ENCODE peak calls at places on chromosomes 4 and X, in seven cellular contexts. Z, R, A, N, P, V and B are unnamed samples.

GRCh38 chrX:22057667-22058066 is 25.5 kb downstream of the PHEX start:
- DNase-seq in Z (no peak), R (no peak), A (no peak), N (no peak), P (no peak), V (no peak), B (no peak)

GRCh38 chrX:102995316-102995715 is 58.2 kb downstream of the RAB40AL start:
- DNase-seq in Z (no peak), R (no peak), A (no peak), N (no peak), P (peak; percentile 14), V (no peak), B (no peak)

GRCh38 chrX:63930140-63930539 is 145.1 kb upstream of the ARHGEF9 start:
- DNase-seq in Z (no peak), R (no peak), A (peak; percentile 16), N (no peak), P (no peak), V (no peak), B (peak; percentile 33)

GRCh38 chrX:145405012-145405411 is 157.7 kb downstream of the SPANXN1 start:
- DNase-seq in Z (peak; percentile 28), R (no peak), A (peak; percentile 36), N (peak; percentile 17), P (peak; percentile 3), V (peak; percentile 56), B (peak; percentile 20)

GRCh38 chr4:117096886-117097285 is 11.5 kb upstream of the TRAM1L1 start:
- DNase-seq in Z (no peak), R (no peak), A (no peak), N (no peak), P (no peak), V (peak; percentile 44), B (peak; percentile 8)

GRCh38 chr4:1294424-1294823 is 4.7 kb downstream of the MAEA start:
- DNase-seq in Z (no peak), R (peak; percentile 67), A (no peak), N (no peak), P (no peak), V (no peak), B (peak; percentile 71)

GRCh38 chr4:159400782-159401712 is 298.2 kb downstream of the RAPGEF2 start:
- DNase-seq in Z (peak; percentile 26), R (no peak), A (no peak), N (no peak), P (no peak), V (no peak), B (no peak)

GRCh38 chr4:8664031-8664805 is 71.7 kb downstream of the CPZ start:
- DNase-seq in Z (no peak), R (no peak), A (no peak), N (no peak), P (no peak), V (no peak), B (peak; percentile 74)

GRCh38 chr4:70651864-70652506 is 14.3 kb downstream of the JCHAIN start:
- DNase-seq in Z (peak; percentile 52), R (no peak), A (peak; percentile 48), N (peak; percentile 62), P (peak; percentile 25), V (peak; percentile 45), B (peak; percentile 46)

GRCh38 chr4:186554485-186554884 is 882 bp downstream of the MTNR1A start:
- DNase-seq in Z (no peak), R (no peak), A (peak; percentile 60), N (no peak), P (peak; percentile 23), V (no peak), B (peak; percentile 68)

GRCh38 chr4:140103676-140104075 is 50.3 kb downstream of the MAML3 start:
- DNase-seq in Z (peak; percentile 80), R (no peak), A (peak; percentile 56), N (peak; percentile 18), P (peak; percentile 64), V (no peak), B (no peak)

GRCh38 chr4:145619639-145619996 is 433 bp downstream of the MMAA start:
- DNase-seq in Z (no peak), R (peak; percentile 85), A (peak; percentile 54), N (no peak), P (peak; percentile 62), V (no peak), B (no peak)

GRCh38 chrX:10174810-10175209 is 18.0 kb downstream of the CLCN4 start:
- DNase-seq in Z (no peak), R (no peak), A (no peak), N (no peak), P (peak; percentile 25), V (no peak), B (no peak)
- H3K4me3 ChIP-seq in Z (no peak overlapping the region), R (no peak overlapping the region), A (no peak overlapping the region), N (no peak overlapping the region), P (no peak overlapping the region), V (no peak overlapping the region), B (no peak overlapping the region)

GRCh38 chrX:129958814-129959492 is 23.5 kb upstream of the BCORL1 start:
- DNase-seq in Z (no peak), R (no peak), A (peak; percentile 19), N (no peak), P (no peak), V (no peak), B (no peak)
- H3K4me3 ChIP-seq in Z (no peak overlapping the region), R (no peak overlapping the region), A (no peak overlapping the region), N (no peak overlapping the region), P (no peak overlapping the region), V (no peak overlapping the region), B (no peak overlapping the region)

DNA sequence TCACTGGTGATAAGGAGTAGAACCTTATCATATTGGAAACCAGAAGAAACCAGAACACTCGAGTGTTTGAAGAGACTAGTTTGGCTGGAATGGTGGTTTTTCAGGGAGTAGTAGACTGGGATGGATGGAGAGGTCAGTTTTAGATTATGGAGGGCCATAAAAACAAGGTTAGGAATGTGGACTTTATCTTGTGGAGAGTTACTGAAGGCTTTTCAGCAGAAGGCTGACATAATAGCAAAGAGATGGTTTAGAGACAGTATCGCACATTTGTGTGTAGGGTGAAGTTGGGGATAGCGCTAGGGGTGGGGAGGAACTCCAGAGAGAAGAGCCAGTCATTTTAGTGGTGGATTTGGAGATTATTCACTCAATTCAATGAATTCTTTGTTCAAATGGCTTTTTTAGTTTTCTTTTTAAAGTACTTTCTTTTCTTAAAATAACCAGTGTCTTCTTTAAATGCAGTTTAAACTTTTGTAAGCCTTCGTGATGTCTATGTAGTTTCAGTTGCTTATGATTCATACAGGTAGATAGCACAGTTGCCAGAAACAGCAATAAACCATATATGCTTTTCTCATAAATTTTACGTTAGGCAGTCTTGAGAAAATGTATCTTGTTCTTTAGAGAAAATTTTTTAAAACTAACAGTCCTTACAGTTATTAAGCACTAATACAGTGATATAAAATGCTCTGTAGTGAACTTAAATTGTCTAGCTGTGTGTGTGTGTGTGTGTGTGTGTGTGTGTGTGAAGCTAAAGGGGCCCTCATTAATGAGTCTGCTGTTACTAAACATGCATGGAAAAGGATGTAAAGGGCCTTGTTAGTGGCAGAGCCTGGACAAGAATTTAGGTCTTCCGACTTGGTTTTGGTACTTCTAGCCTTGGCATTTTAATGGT is 3.8 kb downstream of the ARHGAP10 start:
- DNase-seq in Z (no peak), R (no peak), A (no peak), N (no peak), P (peak; percentile 40), V (peak; percentile 23), B (no peak)
- H3K4me3 ChIP-seq in Z (no peak overlapping the region), R (no peak overlapping the region), A (no peak overlapping the region), N (no peak overlapping the region), P (peak overlapping the region; percentile 94), V (peak overlapping the region; percentile 15), B (no peak overlapping the region)

GRCh38 chr4:38803833-38804653 is 548 bp downstream of the TLR1 start:
- DNase-seq in Z (no peak), R (no peak), A (no peak), N (peak; percentile 8), P (no peak), V (peak; percentile 68), B (no peak)

GRCh38 chr4:38802561-38803355 is 1.8 kb downstream of the TLR1 start:
- DNase-seq in Z (no peak), R (no peak), A (no peak), N (peak; percentile 80), P (no peak), V (no peak), B (no peak)

GRCh38 chr4:38804654-38805295 is at the start of gene TLR1:
- DNase-seq in Z (peak; percentile 74), R (no peak), A (peak; percentile 67), N (peak; percentile 72), P (peak; percentile 54), V (peak; percentile 78), B (no peak)

GRCh38 chr4:38800366-38800765 is 4.2 kb downstream of the TLR1 start:
- DNase-seq in Z (no peak), R (no peak), A (no peak), N (no peak), P (no peak), V (no peak), B (no peak)

GRCh38 chr4:38800956-38801450 is 3.6 kb downstream of the TLR1 start:
- DNase-seq in Z (no peak), R (no peak), A (peak; percentile 58), N (no peak), P (peak; percentile 25), V (no peak), B (no peak)
- H3K4me3 ChIP-seq in Z (no peak overlapping the region), R (no peak overlapping the region), A (no peak overlapping the region), N (no peak overlapping the region), P (no peak overlapping the region), V (no peak overlapping the region), B (no peak overlapping the region)

DNA sequence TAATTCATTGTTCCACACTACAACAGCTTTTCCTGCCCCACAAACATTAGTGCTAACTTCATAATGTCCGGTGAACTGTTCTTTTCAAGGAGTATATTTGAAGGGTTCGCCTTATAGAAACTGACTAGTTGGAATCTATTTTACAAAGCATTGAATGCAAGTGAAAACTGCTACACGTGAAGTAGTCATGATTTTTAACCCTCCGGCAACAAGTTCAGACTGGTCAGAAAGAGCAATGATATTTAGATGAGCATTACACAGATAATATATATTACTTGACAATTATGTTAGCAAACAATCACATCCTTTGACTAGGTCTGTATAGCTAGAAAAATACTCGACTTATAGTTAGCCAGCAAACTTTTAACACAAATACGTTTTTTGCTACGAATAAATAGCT is 1.7 kb upstream of the SLAIN2 start:
- DNase-seq in Z (no peak), R (no peak), A (peak; percentile 67), N (no peak), P (no peak), V (no peak), B (no peak)
- H3K4me3 ChIP-seq in Z (no peak overlapping the region), R (no peak overlapping the region), A (no peak overlapping the region), N (no peak overlapping the region), P (no peak overlapping the region), V (no peak overlapping the region), B (no peak overlapping the region)